ENCODE peak calls at places on chromosomes 7 and 10, in ten cellular contexts. Y, R, T, L, O, D, U, P, H and K are unnamed samples.

GRCh38 chr10:14016011-14016536 is 314.6 kb downstream of the FRMD4A start:
- DNase-seq in T (no peak), H (no peak), Y (no peak), O (no peak), R (no peak), P (no peak), U (peak; percentile 52), D (no peak), L (no peak), K (no peak)

GRCh38 chr7:25594122-25594521 is 365.8 kb upstream of the NPVF start:
- DNase-seq in O (no peak), Y (no peak), D (no peak), L (no peak), P (no peak), H (no peak), T (no peak), R (no peak), U (no peak), K (no peak)

GRCh38 chr10:13628661-13629060 is 41.9 kb downstream of the PRPF18 start:
- DNase-seq in P (no peak), H (no peak), O (no peak), T (no peak), L (no peak), U (no peak), D (no peak), R (no peak), Y (no peak), K (peak; percentile 35)

GRCh38 chr10:101126684-101127628 is 4.1 kb upstream of the TLX1 start:
- DNase-seq in O (no peak), T (no peak), U (no peak), P (no peak), D (no peak), L (no peak), R (no peak), H (no peak), Y (no peak), K (no peak)

GRCh38 chr10:65394898-65395297 is 1530.9 kb upstream of the LRRTM3 start:
- DNase-seq in D (no peak), T (no peak), O (peak; percentile 88), Y (no peak), P (no peak), L (no peak), R (no peak), H (no peak), U (no peak), K (no peak)

GRCh38 chr10:128263891-128264688 is 137.9 kb upstream of the MKI67 start:
- DNase-seq in Y (peak; percentile 78), R (peak; percentile 72), D (no peak), L (peak; percentile 68), H (peak; percentile 65), P (peak; percentile 20), O (peak; percentile 8), U (peak; percentile 46), T (no peak), K (peak; percentile 66)

GRCh38 chr7:8085420-8085819 is 116.8 kb downstream of the GLCCI1 start:
- DNase-seq in L (no peak), D (no peak), U (no peak), Y (no peak), H (no peak), P (no peak), R (no peak), T (no peak), O (no peak), K (no peak)

GRCh38 chr10:77012811-77013500 is 624.7 kb downstream of the KCNMA1 start:
- DNase-seq in D (no peak), Y (no peak), P (no peak), R (no peak), H (no peak), L (no peak), T (no peak), U (peak; percentile 35), O (no peak), K (no peak)

GRCh38 chr7:106088014-106088413 is 24.1 kb downstream of the SYPL1 start:
- DNase-seq in H (no peak), T (no peak), O (no peak), L (no peak), Y (no peak), R (no peak), P (no peak), U (no peak), D (no peak), K (no peak)

GRCh38 chr7:155568961-155569360 is 22.6 kb upstream of the CNPY1 start:
- DNase-seq in D (no peak), L (no peak), T (no peak), H (no peak), P (no peak), R (no peak), U (no peak), O (no peak), Y (no peak), K (no peak)

GRCh38 chr7:131653418-131654248 is 97.2 kb upstream of the PODXL start:
- DNase-seq in P (no peak), T (no peak), L (peak; percentile 30), U (no peak), Y (no peak), O (no peak), R (peak; percentile 54), D (no peak), H (no peak), K (no peak)

GRCh38 chr7:130432886-130433285 is 7.9 kb downstream of the CEP41 start:
- DNase-seq in R (peak; percentile 24), O (peak; percentile 29), D (no peak), P (no peak), T (no peak), Y (no peak), L (no peak), H (peak; percentile 44), U (no peak), K (no peak)

GRCh38 chr7:130365511-130366441 is 14.5 kb upstream of the CPA1 start:
- DNase-seq in O (peak; percentile 95), H (peak; percentile 41), T (no peak), Y (no peak), P (no peak), D (no peak), L (peak; percentile 73), R (peak; percentile 77), U (peak; percentile 81), K (no peak)

GRCh38 chr7:38274493-38274892 is 1.1 kb upstream of the TARP start:
- DNase-seq in D (no peak), H (peak; percentile 5), P (no peak), U (no peak), Y (no peak), L (no peak), T (no peak), R (no peak), O (no peak), K (no peak)

GRCh38 chr7:108455524-108455832 is 758 bp downstream of the NRCAM start:
- DNase-seq in R (no peak), U (no peak), T (no peak), O (no peak), H (no peak), P (no peak), L (no peak), Y (no peak), D (no peak), K (peak; percentile 11)

GRCh38 chr7:41039386-41040315 is 663.2 kb downstream of the INHBA start:
- DNase-seq in H (no peak), Y (no peak), U (no peak), P (no peak), D (no peak), R (no peak), O (no peak), T (no peak), L (no peak), K (peak; percentile 49)

GRCh38 chr7:1488016-1488415 is 16.2 kb downstream of the INTS1 start:
- DNase-seq in R (no peak), D (no peak), Y (no peak), T (no peak), O (no peak), L (no peak), H (no peak), P (no peak), U (no peak), K (no peak)

GRCh38 chr10:58044072-58044471 is 223.6 kb downstream of the IPMK start:
- DNase-seq in Y (no peak), T (no peak), P (no peak), O (peak; percentile 91), D (no peak), R (peak; percentile 11), U (no peak), L (no peak), H (peak; percentile 35), K (no peak)

GRCh38 chr7:95434501-95435421 is at the start of gene PON2:
- DNase-seq in D (no peak), Y (peak; percentile 82), U (peak; percentile 83), R (peak; percentile 96), P (peak; percentile 7), T (peak; percentile 7), O (peak; percentile 75), H (peak; percentile 90), L (peak; percentile 94), K (peak; percentile 84)

GRCh38 chr7:34849163-34849960 is 187.9 kb downstream of the DPY19L1 start:
- DNase-seq in Y (no peak), H (no peak), P (no peak), L (no peak), U (no peak), O (peak; percentile 5), R (no peak), T (no peak), D (no peak), K (no peak)

GRCh38 chr10:46223064-46223480 is 63.7 kb upstream of the ANTXRL start:
- DNase-seq in T (no peak), O (no peak), P (no peak), Y (no peak), D (peak; percentile 1), U (no peak), R (peak; percentile 2), H (no peak), L (no peak), K (no peak)

GRCh38 chr10:128869101-128869712 is 597.8 kb upstream of the MGMT start:
- DNase-seq in H (no peak), Y (no peak), U (no peak), O (no peak), P (no peak), D (no peak), R (no peak), T (no peak), L (no peak), K (no peak)

GRCh38 chr10:32332299-32332750 is 14.6 kb downstream of the EPC1 start:
- DNase-seq in R (no peak), T (peak; percentile 33), D (peak; percentile 37), P (peak; percentile 67), O (peak; percentile 66), L (no peak), U (no peak), H (peak; percentile 20), Y (no peak), K (no peak)

GRCh38 chr10:5643356-5643755 is 23.0 kb downstream of the ASB13 start:
- DNase-seq in O (no peak), D (no peak), Y (no peak), T (no peak), U (no peak), P (no peak), R (peak; percentile 67), L (no peak), H (peak; percentile 86), K (no peak)

GRCh38 chr10:9253121-9253520 is 1198.6 kb downstream of the GATA3 start:
- DNase-seq in L (peak; percentile 23), U (no peak), Y (no peak), O (no peak), T (no peak), R (no peak), H (peak; percentile 32), P (no peak), D (no peak), K (no peak)

GRCh38 chr10:48437546-48437945 is 131.1 kb downstream of the MAPK8 start:
- DNase-seq in D (no peak), U (no peak), T (no peak), H (no peak), Y (no peak), P (no peak), L (no peak), O (no peak), R (no peak), K (no peak)

GRCh38 chr7:117248810-117249209 is 74.0 kb downstream of the WNT2 start:
- DNase-seq in L (no peak), H (no peak), R (no peak), T (no peak), O (no peak), Y (no peak), U (no peak), D (no peak), P (no peak), K (no peak)